ENCODE peak calls at places on chromosomes 16 and 17, in seven cellular contexts. W is stimulated activated CD4-positive, alpha-beta T cell treated with anti-CD3 and anti-CD28 coated beads, Interleukin-12 subunit alpha, Interleukin-12 subunit beta, amount 100 ng/mL, for 48 hours; K is sciatic nerve; F is AML-193; G is EL; L is colonic mucosa; S is fibroblast of mammary gland. R is an unnamed sample.

GRCh38 chr16:80347900-80348299 is 192.9 kb upstream of the DYNLRB2 start:
- DNase-seq in L (no peak), W (no peak), S (no peak), F (no peak), G (no peak), K (peak; percentile 61), R (no peak)

GRCh38 chr17:65307366-65308316 is 170.5 kb downstream of the RGS9 start:
- DNase-seq in F (no peak), K (no peak), G (no peak), S (no peak), L (no peak), W (no peak), R (no peak)

GRCh38 chr16:3983081-3983520 is 102.6 kb upstream of the CREBBP start:
- DNase-seq in L (peak; percentile 77), S (peak; percentile 56), F (no peak), W (peak; percentile 20), K (peak; percentile 79), G (peak; percentile 48), R (peak; percentile 70)

GRCh38 chr17:2393954-2394749 is 6.7 kb downstream of the MNT start:
- DNase-seq in K (no peak), G (no peak), W (peak; percentile 76), S (no peak), L (peak; percentile 45), F (no peak), R (no peak)

GRCh38 chr17:67559381-67559966 is 158.3 kb upstream of the NOL11 start:
- DNase-seq in S (no peak), F (peak; percentile 22), W (no peak), K (no peak), L (no peak), G (no peak), R (no peak)

GRCh38 chr16:9374076-9374475 is 282.6 kb downstream of the HAPSTR1 start:
- DNase-seq in K (no peak), F (no peak), L (no peak), S (no peak), W (no peak), G (no peak), R (no peak)

GRCh38 chr17:36652716-36653115 is 51.3 kb downstream of the MRM1 start:
- DNase-seq in L (peak; percentile 82), W (no peak), G (no peak), K (no peak), S (peak; percentile 25), F (no peak), R (no peak)

GRCh38 chr17:45261577-45262515 is at the start of gene SPATA32:
- DNase-seq in S (no peak), W (peak; percentile 33), G (no peak), K (peak; percentile 74), L (peak; percentile 74), F (peak; percentile 30), R (peak; percentile 18)

GRCh38 chr17:14205992-14206461 is 30.6 kb downstream of the CDRT15 start:
- DNase-seq in W (no peak), G (no peak), K (no peak), S (no peak), L (peak; percentile 79), F (no peak), R (no peak)

GRCh38 chr17:81516439-81516838 is 3.8 kb upstream of the ACTG1 start:
- DNase-seq in K (no peak), W (no peak), S (no peak), F (no peak), G (no peak), L (no peak), R (no peak)

GRCh38 chr17:82090549-82091263 is 7.3 kb downstream of the FASN start:
- DNase-seq in L (no peak), W (no peak), G (no peak), F (no peak), S (no peak), K (no peak), R (no peak)

GRCh38 chr16:1707193-1707790 is 1.3 kb downstream of the MAPK8IP3 start:
- DNase-seq in L (no peak), S (no peak), F (no peak), W (no peak), K (no peak), G (peak; percentile 31), R (peak; percentile 23)

GRCh38 chr16:82583415-82583814 is 43.4 kb upstream of the CDH13 start:
- DNase-seq in W (no peak), L (no peak), S (peak; percentile 23), K (no peak), G (peak; percentile 14), F (no peak), R (no peak)

GRCh38 chr16:30377050-30377811 is 2.6 kb downstream of the MYL11 start:
- DNase-seq in W (no peak), S (no peak), K (no peak), L (no peak), G (no peak), F (peak; percentile 80), R (no peak)